ENCODE peak calls at places on chromosomes 7 and 10, in nine cellular contexts. E, D, L, P, Z, O, C, K and A are unnamed samples.

GRCh38 chr10:100993986-100994708 is 5.5 kb upstream of the LZTS2 start:
- DNase-seq in L (no peak), Z (peak; percentile 55), O (no peak), D (no peak), P (no peak), C (peak; percentile 66), K (no peak), E (no peak), A (no peak)

GRCh38 chr10:93352638-93353383 is 129.3 kb downstream of the MYOF start:
- DNase-seq in C (no peak), Z (peak; percentile 38), K (peak; percentile 45), O (no peak), L (peak; percentile 34), D (no peak), E (no peak), P (no peak), A (no peak)

GRCh38 chr7:54841772-54842707 is 83.0 kb upstream of the SEC61G start:
- DNase-seq in C (no peak), Z (no peak), L (no peak), O (no peak), P (no peak), E (no peak), K (no peak), D (no peak), A (peak; percentile 32)

GRCh38 chr10:72016608-72017310 is 52.6 kb downstream of the CHST3 start:
- DNase-seq in Z (no peak), P (no peak), C (no peak), D (peak; percentile 60), L (no peak), O (no peak), K (no peak), E (no peak), A (no peak)

GRCh38 chr10:114064151-114065045 is 20.7 kb downstream of the ADRB1 start:
- DNase-seq in Z (no peak), P (no peak), C (no peak), E (no peak), O (no peak), L (no peak), K (no peak), D (peak; percentile 79), A (no peak)

GRCh38 chr10:123703195-123703790 is 37.1 kb downstream of the GPR26 start:
- DNase-seq in Z (no peak), D (no peak), C (no peak), E (no peak), K (no peak), O (no peak), L (no peak), P (no peak), A (no peak)

GRCh38 chr10:110279062-110279986 is 25.4 kb downstream of the SMNDC1 start:
- DNase-seq in O (no peak), P (no peak), E (peak; percentile 28), L (peak; percentile 80), C (peak; percentile 72), K (peak; percentile 12), Z (peak; percentile 37), D (peak; percentile 60), A (peak; percentile 72)

GRCh38 chr10:93259126-93259525 is 185.4 kb downstream of the CYP26A1 start:
- DNase-seq in C (no peak), D (no peak), E (no peak), P (no peak), O (no peak), L (no peak), Z (no peak), K (no peak), A (no peak)

GRCh38 chr7:128827248-128827958 is 2.8 kb upstream of the FLNC start:
- DNase-seq in P (peak; percentile 66), C (peak; percentile 87), D (no peak), L (no peak), K (peak; percentile 63), O (no peak), Z (no peak), E (no peak), A (no peak)

GRCh38 chr10:69870591-69870990 is 68.9 kb downstream of the COL13A1 start:
- DNase-seq in L (no peak), P (no peak), K (no peak), O (no peak), Z (no peak), D (no peak), C (no peak), E (no peak), A (no peak)

GRCh38 chr7:150451097-150451793 is 815 bp downstream of the GIMAP8 start:
- DNase-seq in E (peak; percentile 79), C (peak; percentile 78), O (no peak), Z (no peak), L (peak; percentile 40), D (no peak), P (no peak), K (no peak), A (no peak)

GRCh38 chr10:124649209-124649608 is 95.0 kb downstream of the FAM53B start:
- DNase-seq in L (peak; percentile 32), C (peak; percentile 83), P (no peak), Z (no peak), E (no peak), O (no peak), D (no peak), K (no peak), A (peak; percentile 71)

GRCh38 chr10:59019603-59020002 is 156.8 kb upstream of the PHYHIPL start:
- DNase-seq in D (no peak), L (no peak), C (no peak), O (no peak), P (no peak), K (no peak), E (no peak), Z (no peak), A (no peak)

GRCh38 chr7:8068892-8069686 is 100.5 kb downstream of the GLCCI1 start:
- DNase-seq in L (no peak), Z (no peak), C (no peak), E (no peak), O (no peak), K (no peak), D (no peak), P (peak; percentile 41), A (no peak)

GRCh38 chr7:158256091-158256816 is 331.4 kb downstream of the PTPRN2 start:
- DNase-seq in Z (no peak), P (peak; percentile 46), K (no peak), L (no peak), C (peak; percentile 34), D (no peak), E (no peak), O (peak; percentile 25), A (peak; percentile 8)

GRCh38 chr7:156518466-156518865 is 122.1 kb upstream of the RNF32 start:
- DNase-seq in K (no peak), Z (no peak), E (no peak), L (no peak), C (no peak), D (no peak), O (no peak), P (no peak), A (no peak)

GRCh38 chr10:69092959-69093850 is 5.3 kb downstream of the SRGN start:
- DNase-seq in C (peak; percentile 81), E (peak; percentile 69), D (peak; percentile 88), K (peak; percentile 74), P (no peak), O (peak; percentile 78), L (peak; percentile 97), Z (peak; percentile 72), A (peak; percentile 59)

GRCh38 chr10:131700032-131700431 is 200.8 kb upstream of the PPP2R2D start:
- DNase-seq in O (no peak), Z (no peak), C (no peak), D (no peak), E (no peak), L (no peak), P (no peak), K (no peak), A (no peak)

GRCh38 chr10:60797200-60797599 is 18.9 kb downstream of the CDK1 start:
- DNase-seq in C (no peak), O (no peak), D (no peak), P (no peak), Z (no peak), K (no peak), L (no peak), E (no peak), A (no peak)

DNA sequence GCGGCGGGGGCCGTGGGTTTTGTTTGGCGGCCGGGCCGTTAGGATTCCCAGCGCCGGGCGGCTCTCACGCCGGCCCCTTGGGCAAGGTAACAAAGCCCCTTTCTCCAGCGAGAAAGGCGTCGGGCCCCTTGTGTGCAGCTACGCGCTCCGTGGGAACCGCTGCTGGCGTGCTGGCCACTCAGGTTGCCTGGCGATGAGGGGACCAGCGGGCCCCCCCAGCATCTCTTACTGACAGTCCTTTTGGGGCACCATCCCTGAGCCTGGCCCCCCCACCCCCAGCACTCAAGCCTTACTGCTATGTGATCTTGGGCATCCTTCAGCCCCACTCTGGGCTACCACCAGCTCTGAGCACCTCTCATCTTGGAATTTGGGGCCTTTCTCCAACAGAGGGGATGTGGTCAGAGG is 1.8 kb downstream of the LFNG start:
- DNase-seq in P (peak; percentile 83), K (no peak), E (no peak), D (no peak), L (no peak), Z (no peak), C (no peak), O (no peak), A (no peak)
- H3K27ac ChIP-seq in P (peak overlapping the region; percentile 83), K (no peak overlapping the region), E (no peak overlapping the region), D (peak overlapping the region; percentile 92), L (no peak overlapping the region), Z (peak overlapping the region; percentile 95), C (peak overlapping the region; percentile 37), O (peak overlapping the region; percentile 90), A (no peak overlapping the region)

GRCh38 chr7:21089653-21090052 is 303.0 kb upstream of the SP8 start:
- DNase-seq in K (no peak), C (no peak), D (no peak), E (no peak), O (no peak), L (no peak), Z (no peak), P (no peak), A (no peak)
- TF ChIP-seq EP300 in K (no peak), C (no peak), D (no peak), E (no peak), O (no peak), L (no peak), Z (no peak), P (no peak), A (no peak)

DNA sequence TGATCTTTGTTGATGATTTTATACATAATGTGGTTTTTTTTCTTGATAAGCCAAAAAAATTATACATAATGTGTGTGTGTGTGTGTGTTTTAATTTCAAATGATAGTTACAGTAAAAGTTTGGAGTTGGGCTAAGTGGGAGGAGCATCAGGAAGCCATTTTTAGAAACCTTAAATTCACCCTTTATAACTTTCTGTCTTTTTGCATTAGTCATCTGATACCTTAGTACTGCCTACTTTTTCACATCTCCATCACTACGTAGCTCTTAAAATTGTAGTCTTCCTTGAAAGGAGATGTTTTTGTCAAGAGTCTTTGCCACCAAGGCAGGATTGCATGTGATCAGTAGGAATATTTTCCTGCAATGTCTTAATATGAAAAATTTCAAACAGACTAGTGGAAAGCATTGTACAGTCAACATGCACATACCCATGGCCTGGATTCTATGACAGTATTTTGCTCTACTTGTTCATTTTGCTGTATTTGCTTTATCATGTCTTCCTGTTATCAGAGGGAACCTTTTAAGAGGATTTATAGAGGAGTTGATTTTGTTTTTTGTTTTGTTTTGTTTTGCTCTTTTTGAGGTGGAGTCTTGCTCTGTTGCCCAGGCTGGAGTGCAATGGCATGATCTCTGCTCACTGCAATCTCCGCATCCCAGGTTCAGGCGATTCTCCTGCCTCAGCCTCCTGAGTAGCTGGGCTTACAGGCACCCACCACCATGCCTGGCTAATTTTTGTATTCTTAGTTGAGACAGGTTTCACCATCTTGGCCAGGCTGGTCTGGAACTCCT is 67.3 kb downstream of the DAGLB start:
- DNase-seq in L (no peak), C (no peak), K (no peak), P (no peak), E (no peak), O (no peak), Z (no peak), D (no peak), A (no peak)
- H3K27ac ChIP-seq in L (no peak overlapping the region), C (peak overlapping the region; percentile 23), K (no peak overlapping the region), P (no peak overlapping the region), E (no peak overlapping the region), O (no peak overlapping the region), Z (no peak overlapping the region), D (peak overlapping the region; percentile 48), A (no peak overlapping the region)

GRCh38 chr10:43138757-43139241 is 554 bp downstream of the CSGALNACT2 start:
- DNase-seq in O (no peak), C (no peak), K (peak; percentile 34), E (no peak), L (peak; percentile 27), Z (peak; percentile 38), P (no peak), D (no peak), A (no peak)
- TF ChIP-seq EP300 in O (no peak), C (no peak), K (no peak), E (no peak), L (no peak), Z (no peak), P (no peak), D (no peak), A (no peak)